ENCODE peak calls at places on chromosomes 5 and 9, in five cellular contexts. X is RPMI7951, V is nephron progenitor cell, Z is Kasumi-1, C is cerebellum. R is an unnamed sample.

GRCh38 chr9:131854906-131855504 is 115.1 kb upstream of the RAPGEF1 start:
- DNase-seq in X (no peak), V (no peak), Z (no peak), C (no peak), R (no peak)

GRCh38 chr5:68251804-68252648 is 36.5 kb downstream of the PIK3R1 start:
- DNase-seq in X (peak; percentile 67), V (no peak), Z (no peak), C (no peak), R (no peak)

GRCh38 chr9:76571288-76572204 is 112.6 kb downstream of the GCNT1 start:
- DNase-seq in X (no peak), V (no peak), Z (peak; percentile 48), C (no peak), R (no peak)

GRCh38 chr5:90022711-90023053 is 386.9 kb downstream of the CETN3 start:
- DNase-seq in X (peak; percentile 29), V (no peak), Z (no peak), C (no peak), R (peak; percentile 10)

GRCh38 chr5:88833371-88834107 is 49.4 kb downstream of the MEF2C start:
- DNase-seq in X (peak; percentile 73), V (no peak), Z (no peak), C (no peak), R (no peak)

GRCh38 chr5:131987251-131987650 is 24.2 kb downstream of the ACSL6 start:
- DNase-seq in X (no peak), V (no peak), Z (no peak), C (no peak), R (no peak)

GRCh38 chr5:95701074-95701473 is 18.3 kb upstream of the SPATA9 start:
- DNase-seq in X (no peak), V (no peak), Z (no peak), C (no peak), R (no peak)

GRCh38 chr5:147276497-147276896 is 41.7 kb downstream of the STK32A start:
- DNase-seq in X (no peak), V (no peak), Z (no peak), C (no peak), R (no peak)

GRCh38 chr5:154302181-154302580 is 111.6 kb downstream of the GALNT10 start:
- DNase-seq in X (no peak), V (peak; percentile 60), Z (no peak), C (peak; percentile 73), R (no peak)

GRCh38 chr5:1140188-1140817 is 28.4 kb upstream of the SLC12A7 start:
- DNase-seq in X (peak; percentile 19), V (peak; percentile 73), Z (peak; percentile 58), C (no peak), R (peak; percentile 67)

GRCh38 chr5:158869092-158869491 is 230.6 kb downstream of the EBF1 start:
- DNase-seq in X (no peak), V (no peak), Z (no peak), C (no peak), R (no peak)

GRCh38 chr5:83654427-83654994 is 66.1 kb downstream of the HAPLN1 start:
- DNase-seq in X (peak; percentile 8), V (no peak), Z (peak; percentile 48), C (no peak), R (no peak)

GRCh38 chr5:132256086-132256782 is 1.3 kb upstream of the PDLIM4 start:
- DNase-seq in X (no peak), V (no peak), Z (no peak), C (no peak), R (no peak)

R was measured in H4.